ENCODE peak calls at places on chromosome 2, in six cellular contexts. H, E, I, K, L and S are unnamed samples.

GRCh38 chr2:154616659-154617058 is 81.8 kb upstream of the KCNJ3 start:
- DNase-seq in H (no peak), L (no peak), E (no peak), I (no peak), K (no peak), S (no peak)

GRCh38 chr2:31533036-31533435 is 47.7 kb downstream of the SRD5A2 start:
- DNase-seq in E (no peak), H (no peak), L (no peak), I (no peak), K (no peak), S (no peak)

GRCh38 chr2:75560022-75560767 is 544 bp downstream of the EVA1A start:
- DNase-seq in L (no peak), K (no peak), H (no peak), I (no peak), E (no peak), S (no peak)

GRCh38 chr2:150981826-150982225 is 279.8 kb downstream of the RBM43 start:
- DNase-seq in L (no peak), I (no peak), K (no peak), E (no peak), H (no peak), S (no peak)

GRCh38 chr2:25972049-25972823 is 10.1 kb downstream of the KIF3C start:
- DNase-seq in L (no peak), I (no peak), K (no peak), E (no peak), H (no peak), S (no peak)

GRCh38 chr2:85780316-85781092 is 26.7 kb downstream of the ATOH8 start:
- DNase-seq in E (no peak), L (no peak), K (no peak), H (peak), I (no peak), S (no peak)

GRCh38 chr2:39202639-39203369 is 41.0 kb downstream of the CDKL4 start:
- DNase-seq in H (no peak), L (no peak), K (no peak), I (no peak), E (no peak), S (peak)

GRCh38 chr2:200498316-200498715 is 11.6 kb downstream of the KCTD18 start:
- DNase-seq in L (no peak), K (no peak), E (no peak), I (no peak), H (no peak), S (no peak)

GRCh38 chr2:17803492-17803891 is 12.8 kb upstream of the MSGN1 start:
- DNase-seq in I (no peak), K (no peak), H (no peak), L (no peak), E (no peak), S (no peak)

GRCh38 chr2:120963997-120964396 is 228.3 kb downstream of the GLI2 start:
- DNase-seq in K (no peak), L (no peak), E (no peak), H (no peak), I (no peak), S (no peak)

GRCh38 chr2:27959496-27959895 is 69.0 kb downstream of the BABAM2 start:
- DNase-seq in L (no peak), E (no peak), K (no peak), I (no peak), H (no peak), S (no peak)

GRCh38 chr2:20447437-20448245 is 767 bp downstream of the RHOB start:
- DNase-seq in L (peak), E (peak), I (no peak), H (peak), K (no peak), S (no peak)